ENCODE peak calls at places on chromosomes 16 and 17, in eight cellular contexts. F is K562, A is sigmoid colon, S is GM12878, J is HepG2, H is ovary, B is A549, W is suprapubic skin. L is an unnamed sample.

GRCh38 chr17:37821025-37821713 is 76.3 kb upstream of the HNF1B start:
- DNase-seq in F (no peak), A (no peak), S (no peak), J (no peak), H (no peak), B (no peak), W (peak; percentile 59), L (no peak)

GRCh38 chr16:30349695-30350094 is 5.4 kb downstream of the CD2BP2 start:
- DNase-seq in F (no peak), A (no peak), S (peak; percentile 51), J (no peak), H (no peak), B (no peak), W (peak; percentile 49), L (peak; percentile 11)

GRCh38 chr17:38469875-38470274 is 41.6 kb downstream of the ARHGAP23 start:
- DNase-seq in F (peak; percentile 26), A (no peak), S (no peak), J (no peak), H (no peak), B (no peak), W (no peak), L (peak; percentile 72)

GRCh38 chr17:81471804-81472456 is 40.7 kb downstream of the ACTG1 start:
- DNase-seq in F (peak; percentile 99), A (peak; percentile 97), S (no peak), J (peak; percentile 42), H (peak; percentile 73), B (peak; percentile 94), W (peak; percentile 94), L (no peak)

GRCh38 chr17:72600934-72601333 is 480.1 kb downstream of the SOX9 start:
- DNase-seq in F (no peak), A (no peak), S (no peak), J (no peak), H (no peak), B (no peak), W (no peak), L (no peak)

GRCh38 chr17:47332287-47332686 is 8.5 kb downstream of the EFCAB13 start:
- DNase-seq in F (no peak), A (no peak), S (no peak), J (no peak), H (no peak), B (no peak), W (no peak), L (no peak)

GRCh38 chr17:79684132-79684985 is 46.4 kb upstream of the ENPP7 start:
- DNase-seq in F (no peak), A (no peak), S (no peak), J (no peak), H (no peak), B (no peak), W (no peak), L (no peak)

GRCh38 chr16:50961944-50962343 is 189.1 kb downstream of the SALL1 start:
- DNase-seq in F (no peak), A (no peak), S (no peak), J (no peak), H (no peak), B (no peak), W (no peak), L (no peak)

GRCh38 chr17:58335061-58335731 is 6.6 kb upstream of the TSPOAP1 start:
- DNase-seq in F (no peak), A (peak; percentile 64), S (no peak), J (no peak), H (no peak), B (no peak), W (no peak), L (peak; percentile 47)

GRCh38 chr16:49492090-49492801 is 118.6 kb downstream of the C16orf78 start:
- DNase-seq in F (peak; percentile 73), A (peak; percentile 73), S (no peak), J (no peak), H (peak; percentile 78), B (peak; percentile 68), W (peak; percentile 78), L (peak; percentile 23)

GRCh38 chr16:47779201-47780016 is 318.3 kb downstream of the PHKB start:
- DNase-seq in F (peak; percentile 52), A (no peak), S (peak; percentile 5), J (no peak), H (peak; percentile 8), B (no peak), W (no peak), L (no peak)

GRCh38 chr17:20035501-20035900 is 26.3 kb downstream of the SPECC1 start:
- DNase-seq in F (no peak), A (no peak), S (no peak), J (no peak), H (no peak), B (no peak), W (no peak), L (no peak)

GRCh38 chr17:47618416-47618815 is 31.3 kb upstream of the KPNB1 start:
- DNase-seq in F (no peak), A (no peak), S (no peak), J (peak; percentile 17), H (no peak), B (peak; percentile 28), W (no peak), L (no peak)

GRCh38 chr17:11628374-11628773 is 30.1 kb downstream of the DNAH9 start:
- DNase-seq in F (peak; percentile 12), A (no peak), S (no peak), J (no peak), H (no peak), B (no peak), W (no peak), L (no peak)

GRCh38 chr17:14330492-14330920 is 29.6 kb downstream of the HS3ST3B1 start:
- DNase-seq in F (no peak), A (no peak), S (no peak), J (peak; percentile 65), H (no peak), B (no peak), W (no peak), L (no peak)

GRCh38 chr17:45371414-45372324 is 54.8 kb upstream of the MAP3K14 start:
- DNase-seq in F (no peak), A (peak; percentile 90), S (no peak), J (peak; percentile 89), H (peak; percentile 80), B (peak; percentile 98), W (peak; percentile 89), L (peak; percentile 90)

GRCh38 chr17:9805769-9806168 is 14.4 kb upstream of the DHRS7C start:
- DNase-seq in F (no peak), A (no peak), S (no peak), J (no peak), H (no peak), B (no peak), W (no peak), L (no peak)

GRCh38 chr16:6884002-6884401 is 448.6 kb upstream of the RBFOX1 start:
- DNase-seq in F (no peak), A (no peak), S (no peak), J (no peak), H (no peak), B (no peak), W (no peak), L (no peak)

GRCh38 chr16:77327717-77328116 is 107.1 kb downstream of the ADAMTS18 start:
- DNase-seq in F (no peak), A (no peak), S (no peak), J (no peak), H (no peak), B (no peak), W (no peak), L (no peak)

GRCh38 chr17:57677301-57677700 is 67.8 kb downstream of the CCDC182 start:
- DNase-seq in F (no peak), A (no peak), S (no peak), J (no peak), H (no peak), B (no peak), W (no peak), L (no peak)

DNA sequence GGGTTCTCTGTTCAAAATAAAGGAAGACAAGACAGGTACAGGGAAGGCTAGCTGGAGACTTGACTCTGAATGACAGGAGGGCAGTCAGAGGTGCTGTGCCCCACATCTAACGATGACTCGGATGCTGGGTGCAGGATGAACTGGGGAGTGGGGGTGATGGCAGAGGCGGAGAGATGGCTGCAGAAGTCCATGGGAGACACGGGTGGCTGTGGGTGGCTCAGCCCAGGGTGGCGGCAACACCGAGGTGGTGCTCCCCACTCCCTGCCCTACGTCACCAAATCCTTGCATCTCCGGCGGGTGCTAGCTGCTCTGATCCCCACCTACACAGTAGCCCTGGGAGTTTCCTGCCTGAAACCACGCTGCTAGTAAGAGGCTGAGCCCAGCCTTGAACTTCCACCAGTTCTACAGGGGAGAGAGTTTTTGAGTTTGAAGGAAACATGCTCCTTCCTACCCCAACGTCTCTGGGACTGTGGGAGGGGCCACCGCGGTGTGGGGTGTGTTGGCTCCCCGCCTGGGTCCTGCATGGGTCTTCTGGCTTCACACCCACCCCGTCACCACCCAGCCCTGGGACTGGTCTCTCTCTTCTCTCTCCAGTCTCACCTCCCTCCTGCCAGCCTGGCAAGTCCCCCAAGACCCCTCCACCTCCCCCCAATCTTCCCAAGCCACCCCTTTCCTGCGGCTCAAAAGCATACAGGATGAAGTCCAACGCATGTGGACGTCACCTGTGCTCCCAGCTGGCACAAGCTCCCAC is 4.5 kb downstream of the GSG1L start:
- DNase-seq in F (peak; percentile 8), A (no peak), S (no peak), J (no peak), H (no peak), B (no peak), W (no peak), L (no peak)
- TF ChIP-seq EP300 in F (no peak), A (no peak), S (no peak), J (no peak), H (no peak), B (no peak), W (no peak), L (no peak)

DNA sequence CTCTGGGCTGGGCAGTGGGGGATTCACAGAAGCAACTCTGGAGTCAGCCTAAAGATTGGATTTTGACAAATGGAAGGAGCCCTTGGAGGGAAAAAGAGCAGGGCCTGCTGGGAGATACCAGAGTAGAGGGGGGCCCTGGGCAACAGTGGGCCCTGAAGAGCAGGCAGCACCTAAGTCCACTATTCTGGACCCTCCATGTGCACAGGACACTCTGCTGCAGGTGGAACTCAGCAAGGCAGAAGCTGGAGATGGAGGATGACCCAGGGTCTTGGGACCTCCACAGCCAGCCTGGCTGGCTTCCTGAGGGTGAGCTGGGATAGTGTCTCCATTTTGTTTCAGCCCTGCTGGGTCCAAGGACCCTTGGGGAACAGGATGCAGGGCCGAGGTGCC is 63.0 kb upstream of the TEX2 start:
- DNase-seq in F (no peak), A (no peak), S (no peak), J (no peak), H (no peak), B (no peak), W (no peak), L (no peak)
- H3K27ac ChIP-seq in F (no peak overlapping the region), A (peak overlapping the region; percentile 70), S (no peak overlapping the region), J (peak overlapping the region; percentile 51), H (no peak overlapping the region), B (no peak overlapping the region), W (peak overlapping the region; percentile 63), L (peak overlapping the region; percentile 83)

DNA sequence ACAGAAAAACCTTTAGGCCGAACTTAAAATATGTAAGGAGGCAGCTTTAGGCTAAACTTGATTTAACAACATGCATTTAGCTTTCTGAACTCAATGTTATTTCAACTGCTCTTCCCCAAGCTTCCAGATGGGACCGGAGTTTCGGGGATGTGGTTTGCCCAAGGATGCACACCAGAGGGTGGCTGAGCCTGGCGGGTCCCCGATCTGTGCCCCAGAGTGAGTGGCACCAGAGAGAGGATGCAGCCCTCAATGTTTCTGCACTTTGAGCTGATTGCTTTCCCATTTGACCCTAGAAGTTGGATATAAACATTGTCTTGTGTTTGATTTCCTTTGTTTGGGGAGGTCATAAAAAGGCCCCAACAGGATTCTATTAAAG is 348.0 kb upstream of the TNRC6C start:
- DNase-seq in F (no peak), A (no peak), S (no peak), J (no peak), H (no peak), B (no peak), W (peak; percentile 65), L (no peak)
- TF ChIP-seq POLR2A in F (no peak), A (no peak), S (no peak), J (no peak), H (no peak), B (no peak), W (no peak), L (no peak)

GRCh38 chr16:1812732-1813163 is 13.9 kb downstream of the HAGH start:
- DNase-seq in F (peak; percentile 79), A (peak; percentile 78), S (no peak), J (peak; percentile 70), H (peak; percentile 83), B (peak; percentile 66), W (peak; percentile 82), L (peak; percentile 87)
- TF ChIP-seq EP300 in F (no peak), A (no peak), S (no peak), J (no peak), H (no peak), B (no peak), W (no peak), L (no peak)

L was measured in upper lobe of left lung.